ENCODE peak calls at places on chromosomes 4 and X, in six cellular contexts. One of them, this sample, is unnamed.

GRCh38 chrX:16479206-16479869 is 170.6 kb upstream of the S100G start:
- DNase-seq in right lobe of liver: no peak
- DNase-seq in psoas muscle: no peak
- DNase-seq in Panc1: peak; percentile 25
- DNase-seq in kidney: no peak
- DNase-seq in mesenchymal stem cell: peak; percentile 35
- DNase-seq in this sample: no peak

GRCh38 chr4:109359040-109359646 is 56.7 kb upstream of the COL25A1 start:
- DNase-seq in kidney: no peak
- DNase-seq in Panc1: no peak
- DNase-seq in psoas muscle: no peak
- DNase-seq in mesenchymal stem cell: peak; percentile 15
- DNase-seq in right lobe of liver: no peak
- DNase-seq in this sample: no peak

GRCh38 chrX:2385224-2385623 is 115.6 kb downstream of the DHRSX start:
- DNase-seq in kidney: no peak
- DNase-seq in right lobe of liver: no peak
- DNase-seq in Panc1: no peak
- DNase-seq in mesenchymal stem cell: peak; percentile 76
- DNase-seq in psoas muscle: no peak
- DNase-seq in this sample: no peak

GRCh38 chr4:76748649-76749048 is 149.3 kb downstream of the SOWAHB start:
- DNase-seq in right lobe of liver: peak; percentile 44
- DNase-seq in kidney: no peak
- DNase-seq in Panc1: no peak
- DNase-seq in psoas muscle: no peak
- DNase-seq in mesenchymal stem cell: peak; percentile 37
- DNase-seq in this sample: no peak

GRCh38 chr4:151629097-151629783 is 131.6 kb downstream of the GATB start:
- DNase-seq in psoas muscle: no peak
- DNase-seq in mesenchymal stem cell: no peak
- DNase-seq in right lobe of liver: no peak
- DNase-seq in Panc1: no peak
- DNase-seq in kidney: no peak
- DNase-seq in this sample: no peak

GRCh38 chrX:70398899-70399298 is 24.2 kb upstream of the GDPD2 start:
- DNase-seq in Panc1: no peak
- DNase-seq in kidney: no peak
- DNase-seq in right lobe of liver: no peak
- DNase-seq in psoas muscle: no peak
- DNase-seq in mesenchymal stem cell: peak; percentile 53
- DNase-seq in this sample: no peak

GRCh38 chr4:185101354-185101890 is 41.6 kb upstream of the SLC25A4 start:
- DNase-seq in right lobe of liver: no peak
- DNase-seq in Panc1: no peak
- DNase-seq in kidney: no peak
- DNase-seq in mesenchymal stem cell: no peak
- DNase-seq in psoas muscle: no peak
- DNase-seq in this sample: no peak

GRCh38 chr4:123750044-123750443 is 353.4 kb downstream of the SPRY1 start:
- DNase-seq in kidney: no peak
- DNase-seq in mesenchymal stem cell: no peak
- DNase-seq in Panc1: no peak
- DNase-seq in psoas muscle: no peak
- DNase-seq in right lobe of liver: no peak
- DNase-seq in this sample: peak; percentile 51

GRCh38 chr4:80452768-80453167 is 117.2 kb downstream of the CFAP299 start:
- DNase-seq in Panc1: no peak
- DNase-seq in mesenchymal stem cell: no peak
- DNase-seq in kidney: no peak
- DNase-seq in right lobe of liver: no peak
- DNase-seq in psoas muscle: no peak
- DNase-seq in this sample: no peak

GRCh38 chr4:138188406-138189084 is 53.6 kb downstream of the SLC7A11 start:
- DNase-seq in Panc1: no peak
- DNase-seq in kidney: no peak
- DNase-seq in right lobe of liver: no peak
- DNase-seq in mesenchymal stem cell: no peak
- DNase-seq in psoas muscle: no peak
- DNase-seq in this sample: no peak

GRCh38 chrX:39029221-39029620 is 228.0 kb downstream of the MID1IP1 start:
- DNase-seq in mesenchymal stem cell: no peak
- DNase-seq in right lobe of liver: no peak
- DNase-seq in Panc1: no peak
- DNase-seq in psoas muscle: no peak
- DNase-seq in kidney: no peak
- DNase-seq in this sample: no peak

GRCh38 chr4:22434895-22435294 is 81.0 kb downstream of the ADGRA3 start:
- DNase-seq in right lobe of liver: peak; percentile 35
- DNase-seq in kidney: no peak
- DNase-seq in psoas muscle: no peak
- DNase-seq in Panc1: no peak
- DNase-seq in mesenchymal stem cell: peak; percentile 60
- DNase-seq in this sample: peak; percentile 55

DNA sequence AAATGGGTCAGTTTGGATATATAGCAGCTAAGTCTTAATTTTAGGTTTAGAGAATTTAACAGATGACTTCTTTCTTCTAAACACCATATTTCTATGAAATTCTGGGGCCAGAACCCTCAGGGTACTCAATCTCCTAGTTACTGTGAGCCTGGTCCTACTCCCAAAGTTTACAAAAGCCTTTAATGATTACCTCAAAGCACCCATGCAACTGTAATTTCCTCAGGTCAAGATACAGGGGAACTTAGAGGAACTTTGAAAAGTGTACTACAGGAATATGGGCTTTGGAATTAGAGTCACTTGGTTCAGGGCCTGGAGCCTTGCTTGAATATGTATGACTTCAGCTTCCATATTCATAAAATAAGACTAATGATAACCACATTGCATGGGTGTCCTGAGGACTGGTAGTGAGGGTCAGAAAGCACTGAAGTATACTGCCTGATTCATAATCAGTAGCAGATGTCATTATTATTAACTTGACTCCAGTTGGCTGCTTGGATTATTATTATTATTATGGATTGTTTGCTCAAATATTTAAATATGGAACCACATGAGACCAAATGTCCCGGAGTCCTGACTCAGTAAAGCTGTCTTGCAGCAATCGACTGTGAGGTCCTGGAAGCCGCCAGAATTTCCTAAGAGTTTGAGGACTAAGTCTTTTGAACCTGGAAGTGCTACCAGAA is 2.0 kb upstream of the ADH7 start:
- DNase-seq in psoas muscle: no peak
- DNase-seq in mesenchymal stem cell: no peak
- DNase-seq in Panc1: no peak
- DNase-seq in right lobe of liver: no peak
- DNase-seq in kidney: no peak
- DNase-seq in this sample: no peak
- H3K4me3 ChIP-seq in psoas muscle: no peak overlapping the region
- H3K4me3 ChIP-seq in mesenchymal stem cell: no peak overlapping the region
- H3K4me3 ChIP-seq in Panc1: no peak overlapping the region
- H3K4me3 ChIP-seq in right lobe of liver: no peak overlapping the region
- H3K4me3 ChIP-seq in kidney: no peak overlapping the region
- H3K4me3 ChIP-seq in this sample: no peak overlapping the region

DNA sequence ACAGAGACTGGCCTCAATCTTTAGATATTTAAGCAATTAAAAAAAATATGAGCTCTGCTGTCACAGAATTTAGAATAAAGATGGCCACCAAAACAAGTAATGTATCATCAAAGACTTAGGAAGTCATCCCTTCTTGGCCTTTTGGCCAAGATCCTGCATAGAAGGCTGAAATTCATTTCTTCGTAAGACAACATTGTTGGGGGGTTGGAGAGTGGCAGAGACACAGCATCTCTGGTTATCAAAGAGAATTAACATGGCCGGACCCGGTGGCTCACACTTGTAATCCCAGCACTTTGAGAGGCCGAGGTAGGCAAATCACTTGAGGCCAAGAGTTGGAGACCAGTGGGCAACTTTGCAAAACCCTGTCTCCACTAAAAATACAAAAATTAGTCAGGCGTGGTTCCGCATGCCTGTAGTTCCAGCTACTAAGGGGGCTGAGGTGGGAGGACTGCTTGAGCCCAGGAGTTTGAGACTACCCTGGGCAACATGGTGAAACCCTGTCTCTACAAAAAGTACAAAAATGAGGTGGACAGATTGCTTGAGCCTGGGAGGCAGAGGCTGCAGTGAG is 4.0 kb downstream of the PPM1K start:
- DNase-seq in psoas muscle: no peak
- DNase-seq in kidney: no peak
- DNase-seq in mesenchymal stem cell: no peak
- DNase-seq in Panc1: no peak
- DNase-seq in right lobe of liver: no peak
- DNase-seq in this sample: peak; percentile 20
- H3K4me1 ChIP-seq in psoas muscle: peaks cover 49% of the 10 kb centered on the region
- H3K4me1 ChIP-seq in kidney: peaks cover 6% of the 10 kb centered on the region
- H3K4me1 ChIP-seq in mesenchymal stem cell: peaks cover 7% of the 10 kb centered on the region
- H3K4me1 ChIP-seq in Panc1: no peaks in the 10 kb centered on the region
- H3K4me1 ChIP-seq in right lobe of liver: peaks cover 19% of the 10 kb centered on the region
- H3K4me1 ChIP-seq in this sample: peaks cover 13% of the 10 kb centered on the region

GRCh38 chrX:141133272-141133671 is 43.7 kb downstream of the LDOC1 start:
- DNase-seq in mesenchymal stem cell: no peak
- DNase-seq in right lobe of liver: no peak
- DNase-seq in kidney: no peak
- DNase-seq in Panc1: no peak
- DNase-seq in psoas muscle: no peak
- DNase-seq in this sample: no peak
- H3K4me3 ChIP-seq in mesenchymal stem cell: no peak overlapping the region
- H3K4me3 ChIP-seq in right lobe of liver: no peak overlapping the region
- H3K4me3 ChIP-seq in kidney: no peak overlapping the region
- H3K4me3 ChIP-seq in Panc1: no peak overlapping the region
- H3K4me3 ChIP-seq in psoas muscle: no peak overlapping the region
- H3K4me3 ChIP-seq in this sample: no peak overlapping the region

GRCh38 chr4:118177121-118177520 is 142.8 kb downstream of the NDST3 start:
- DNase-seq in Panc1: no peak
- DNase-seq in kidney: no peak
- DNase-seq in right lobe of liver: no peak
- DNase-seq in mesenchymal stem cell: no peak
- DNase-seq in psoas muscle: no peak
- DNase-seq in this sample: no peak
- H3K4me1 ChIP-seq in Panc1: no peaks in the 10 kb centered on the region
- H3K4me1 ChIP-seq in kidney: no peaks in the 10 kb centered on the region
- H3K4me1 ChIP-seq in right lobe of liver: no peaks in the 10 kb centered on the region
- H3K4me1 ChIP-seq in mesenchymal stem cell: no peaks in the 10 kb centered on the region
- H3K4me1 ChIP-seq in psoas muscle: no peaks in the 10 kb centered on the region
- H3K4me1 ChIP-seq in this sample: no peaks in the 10 kb centered on the region

DNA sequence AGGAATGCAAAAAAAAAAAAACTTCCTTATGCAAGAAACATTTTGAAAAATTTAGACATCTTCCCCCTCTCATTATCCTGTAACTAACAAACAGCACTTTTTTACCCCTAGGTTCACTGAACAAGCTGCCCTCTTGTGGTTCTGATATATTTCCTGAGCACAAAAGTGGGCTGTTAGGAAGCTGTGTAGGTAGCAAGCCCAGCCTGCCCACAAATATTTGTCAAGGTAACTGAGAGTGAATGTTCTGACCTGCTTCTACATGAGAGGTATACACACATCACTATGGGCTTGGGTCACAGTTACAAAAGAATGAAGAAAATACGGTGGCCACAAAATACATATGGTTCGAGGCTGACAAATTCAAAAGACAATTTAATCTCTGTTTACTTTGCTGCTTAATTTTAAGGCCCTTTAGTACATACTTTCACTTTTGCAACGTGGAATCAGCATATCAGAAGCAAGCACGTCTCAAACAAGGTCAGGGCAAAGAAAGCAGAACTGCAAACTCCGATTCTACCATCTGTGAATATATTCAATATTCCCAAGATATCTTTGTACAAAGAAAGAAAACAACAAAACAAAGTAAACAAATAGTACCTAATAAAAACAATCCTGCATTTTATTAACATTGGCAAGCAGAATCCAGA is 78.6 kb downstream of the RBM47 start:
- DNase-seq in psoas muscle: no peak
- DNase-seq in kidney: no peak
- DNase-seq in right lobe of liver: no peak
- DNase-seq in mesenchymal stem cell: peak; percentile 45
- DNase-seq in Panc1: peak; percentile 5
- DNase-seq in this sample: peak; percentile 59
- H3K4me3 ChIP-seq in psoas muscle: peak overlapping the region; percentile 43
- H3K4me3 ChIP-seq in kidney: peak overlapping the region; percentile 65
- H3K4me3 ChIP-seq in right lobe of liver: peak overlapping the region; percentile 19
- H3K4me3 ChIP-seq in mesenchymal stem cell: no peak overlapping the region
- H3K4me3 ChIP-seq in Panc1: no peak overlapping the region
- H3K4me3 ChIP-seq in this sample: peak overlapping the region; percentile 0

GRCh38 chr4:24583451-24584174 is 741 bp downstream of the DHX15 start:
- DNase-seq in kidney: peak; percentile 85
- DNase-seq in right lobe of liver: peak; percentile 59
- DNase-seq in Panc1: no peak
- DNase-seq in mesenchymal stem cell: peak; percentile 75
- DNase-seq in psoas muscle: peak; percentile 73
- DNase-seq in this sample: peak; percentile 68

GRCh38 chr4:24584175-24584850 is at the start of gene DHX15:
- DNase-seq in Panc1: peak; percentile 69
- DNase-seq in mesenchymal stem cell: peak; percentile 98
- DNase-seq in kidney: peak; percentile 99
- DNase-seq in psoas muscle: peak; percentile 97
- DNase-seq in right lobe of liver: peak; percentile 96
- DNase-seq in this sample: peak; percentile 98

GRCh38 chr4:24578364-24578763 is 6.0 kb downstream of the DHX15 start:
- DNase-seq in mesenchymal stem cell: no peak
- DNase-seq in Panc1: no peak
- DNase-seq in psoas muscle: no peak
- DNase-seq in right lobe of liver: no peak
- DNase-seq in kidney: no peak
- DNase-seq in this sample: no peak

GRCh38 chr4:24582235-24582863 is 2.0 kb downstream of the DHX15 start:
- DNase-seq in Panc1: no peak
- DNase-seq in mesenchymal stem cell: no peak
- DNase-seq in psoas muscle: no peak
- DNase-seq in kidney: no peak
- DNase-seq in right lobe of liver: no peak
- DNase-seq in this sample: no peak
- H3K4me1 ChIP-seq in Panc1: peaks cover 17% of the 10 kb centered on the region
- H3K4me1 ChIP-seq in mesenchymal stem cell: peaks cover 2% of the 10 kb centered on the region
- H3K4me1 ChIP-seq in psoas muscle: peaks cover 55% of the 10 kb centered on the region
- H3K4me1 ChIP-seq in kidney: peaks cover 4% of the 10 kb centered on the region
- H3K4me1 ChIP-seq in right lobe of liver: peaks cover 36% of the 10 kb centered on the region
- H3K4me1 ChIP-seq in this sample: peaks cover 4% of the 10 kb centered on the region

This sample was measured in Peyer's patch.